ENCODE peak calls at places on chromosomes 2 and 18, in four cellular contexts. S is A549, F is right cardiac atrium, U is PC-9. E is an unnamed sample.

GRCh38 chr2:101354420-101354819 is 32.9 kb downstream of the CREG2 start:
- DNase-seq in S (no peak), F (no peak), U (no peak), E (no peak)

GRCh38 chr2:567865-568638 is 109.2 kb downstream of the TMEM18 start:
- DNase-seq in S (no peak), F (no peak), U (peak), E (peak)

GRCh38 chr2:161237397-161238263 is 70.6 kb upstream of the PSMD14 start:
- DNase-seq in S (no peak), F (peak), U (no peak), E (peak)

GRCh38 chr2:102082591-102083586 is 59.7 kb upstream of the IL1R1 start:
- DNase-seq in S (no peak), F (no peak), U (no peak), E (peak)

GRCh38 chr2:229666811-229667210 is 47.5 kb downstream of the DNER start:
- DNase-seq in S (no peak), F (no peak), U (no peak), E (no peak)

GRCh38 chr2:190599073-190599472 is 49.8 kb upstream of the NAB1 start:
- DNase-seq in S (no peak), F (no peak), U (no peak), E (no peak)

GRCh38 chr2:112881217-112882000 is 29.6 kb upstream of the IL37 start:
- DNase-seq in S (no peak), F (no peak), U (peak), E (no peak)

GRCh38 chr2:136378712-136379595 is 261.0 kb upstream of the CXCR4 start:
- DNase-seq in S (peak), F (peak), U (no peak), E (peak)

GRCh38 chr2:164954954-164955701 is at the start of gene SLC38A11:
- DNase-seq in S (no peak), F (peak), U (no peak), E (peak)

GRCh38 chr2:121197369-121198091 is 87.5 kb downstream of the TFCP2L1 start:
- DNase-seq in S (no peak), F (peak), U (peak), E (peak)

GRCh38 chr2:234257859-234258561 is 207.5 kb downstream of the SPP2 start:
- DNase-seq in S (peak), F (peak), U (peak), E (peak)

GRCh38 chr2:42359894-42360483 is 1.0 kb downstream of the COX7A2L start:
- DNase-seq in S (no peak), F (no peak), U (no peak), E (no peak)

GRCh38 chr2:209977386-209978239 is 24.8 kb upstream of the RPE start:
- DNase-seq in S (peak), F (no peak), U (no peak), E (no peak)

GRCh38 chr2:69625078-69625788 is 18.3 kb downstream of the AAK1 start:
- DNase-seq in S (no peak), F (no peak), U (no peak), E (no peak)

GRCh38 chr18:57705861-57706590 is 84.4 kb upstream of the NARS1 start:
- DNase-seq in S (no peak), F (no peak), U (peak), E (no peak)

GRCh38 chr18:9708882-9709877 is 1.1 kb downstream of the RAB31 start:
- DNase-seq in S (no peak), F (peak), U (peak), E (peak)

GRCh38 chr2:217756375-217757107 is 246.3 kb downstream of the TNS1 start:
- DNase-seq in S (peak), F (peak), U (no peak), E (peak)

GRCh38 chr2:134919360-134920210 is 963 bp downstream of the CCNT2 start:
- DNase-seq in S (no peak), F (peak), U (no peak), E (peak)

GRCh38 chr2:175034728-175035127 is 29.5 kb upstream of the CHN1 start:
- DNase-seq in S (no peak), F (no peak), U (no peak), E (no peak)

GRCh38 chr18:35707247-35707646 is 125.7 kb downstream of the GALNT1 start:
- DNase-seq in S (no peak), F (peak), U (no peak), E (no peak)

GRCh38 chr18:34651586-34652369 is 58.3 kb upstream of the DTNA start:
- DNase-seq in S (no peak), F (no peak), U (no peak), E (no peak)

GRCh38 chr2:158912122-158912521 is 56.3 kb upstream of the TANC1 start:
- DNase-seq in S (no peak), F (no peak), U (no peak), E (no peak)

GRCh38 chr2:175930504-175930903 is 71.6 kb downstream of the LNPK start:
- DNase-seq in S (no peak), F (no peak), U (peak), E (no peak)

GRCh38 chr2:203646961-203647360 is 59.5 kb upstream of the CD28 start:
- DNase-seq in S (no peak), F (peak), U (no peak), E (no peak)

GRCh38 chr2:212974692-212975091 is 176.7 kb downstream of the IKZF2 start:
- DNase-seq in S (no peak), F (no peak), U (peak), E (no peak)

GRCh38 chr2:177460973-177461585 is 68.5 kb downstream of the AGPS start:
- DNase-seq in S (no peak), F (no peak), U (no peak), E (no peak)

GRCh38 chr18:7945882-7946281 is 378.8 kb downstream of the PTPRM start:
- DNase-seq in S (peak), F (no peak), U (peak), E (no peak)

GRCh38 chr2:173962036-173962435 is 3.1 kb downstream of the SP3 start:
- DNase-seq in S (no peak), F (no peak), U (no peak), E (no peak)

GRCh38 chr2:173962583-173963110 is 2.5 kb downstream of the SP3 start:
- DNase-seq in S (no peak), F (no peak), U (no peak), E (no peak)

GRCh38 chr2:173959909-173960308 is 5.3 kb downstream of the SP3 start:
- DNase-seq in S (no peak), F (no peak), U (no peak), E (no peak)

GRCh38 chr2:173959358-173959884 is 5.8 kb downstream of the SP3 start:
- DNase-seq in S (no peak), F (no peak), U (no peak), E (no peak)

GRCh38 chr2:173961346-173961705 is 3.8 kb downstream of the SP3 start:
- DNase-seq in S (no peak), F (no peak), U (no peak), E (no peak)
- H3K4me3 ChIP-seq in S (peak), F (no peak), U (peak), E (no peak)

GRCh38 chr2:119823734-119824334 is 64.1 kb downstream of the PTPN4 start:
- DNase-seq in S (peak), F (peak), U (no peak), E (no peak)
- H3K4me3 ChIP-seq in S (no peak), F (no peak), U (no peak), E (no peak)

GRCh38 chr2:231058761-231059550 is 2.3 kb downstream of the PSMD1 start:
- DNase-seq in S (no peak), F (no peak), U (no peak), E (no peak)
- H3K4me3 ChIP-seq in S (peak), F (no peak), U (peak), E (no peak)

GRCh38 chr2:181682795-181683517 is 2.6 kb upstream of the NEUROD1 start:
- DNase-seq in S (no peak), F (no peak), U (no peak), E (no peak)
- H3K4me3 ChIP-seq in S (peak), F (no peak), U (no peak), E (peak)

GRCh38 chr2:241312082-241312481 is 3.4 kb downstream of the HDLBP start:
- DNase-seq in S (no peak), F (no peak), U (peak), E (no peak)
- H3K4me3 ChIP-seq in S (no peak), F (no peak), U (no peak), E (no peak)

DNA sequence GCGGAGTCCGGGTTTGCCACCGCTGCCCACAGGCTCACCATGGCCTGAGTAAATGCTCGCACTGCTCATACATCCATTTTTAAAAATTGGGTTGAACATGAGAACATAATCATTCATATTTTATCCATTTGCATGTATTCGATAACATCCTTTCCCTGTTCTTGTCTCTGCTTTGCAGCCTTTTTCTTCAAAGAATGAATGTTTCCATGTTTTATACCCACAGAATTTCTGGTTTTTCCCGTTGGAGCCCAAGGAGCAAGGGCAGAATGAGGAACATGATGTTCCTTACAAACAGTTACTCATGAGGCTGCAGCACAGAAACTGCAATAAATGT is 146.5 kb downstream of the CCDC74A start:
- DNase-seq in S (no peak), F (no peak), U (no peak), E (no peak)
- H3K4me3 ChIP-seq in S (peak), F (no peak), U (no peak), E (no peak)

GRCh38 chr2:142040554-142040953 is 90.3 kb downstream of the LRP1B start:
- DNase-seq in S (no peak), F (no peak), U (no peak), E (no peak)

GRCh38 chr2:142041996-142042395 is 88.8 kb downstream of the LRP1B start:
- DNase-seq in S (no peak), F (no peak), U (no peak), E (no peak)

GRCh38 chr2:142042536-142043199 is 88.1 kb downstream of the LRP1B start:
- DNase-seq in S (no peak), F (no peak), U (no peak), E (no peak)

GRCh38 chr2:142038826-142039225 is 92.0 kb downstream of the LRP1B start:
- DNase-seq in S (no peak), F (no peak), U (no peak), E (no peak)

DNA sequence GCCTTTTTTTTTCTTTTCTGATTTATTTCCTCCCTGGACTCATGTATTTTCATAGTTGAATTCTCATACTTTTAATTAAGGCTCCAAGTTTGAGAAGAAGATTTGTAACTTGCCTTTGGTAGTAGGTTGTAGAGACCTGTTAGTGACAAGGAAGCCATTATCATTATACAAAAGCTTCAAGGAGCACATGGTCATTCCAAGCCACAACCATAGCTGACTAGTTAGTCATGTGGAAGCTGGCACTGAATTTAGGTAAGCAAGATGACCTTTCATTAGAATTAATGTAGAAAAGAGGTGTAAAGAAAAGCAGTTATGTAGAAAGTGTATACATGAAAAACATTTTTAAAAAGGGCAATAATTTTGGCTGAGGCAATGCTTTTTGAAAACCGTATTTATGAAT is 89.7 kb downstream of the LRP1B start:
- DNase-seq in S (no peak), F (no peak), U (no peak), E (no peak)
- H3K4me3 ChIP-seq in S (no peak), F (no peak), U (no peak), E (no peak)

GRCh38 chr2:19350678-19351401 is 7.6 kb downstream of the OSR1 start:
- DNase-seq in S (no peak), F (no peak), U (no peak), E (no peak)
- H3K4me3 ChIP-seq in S (no peak), F (peak), U (no peak), E (peak)

GRCh38 chr2:96241227-96241626 is 24.6 kb downstream of the TMEM127 start:
- DNase-seq in S (no peak), F (no peak), U (no peak), E (no peak)
- H3K4me3 ChIP-seq in S (no peak), F (no peak), U (no peak), E (no peak)

DNA sequence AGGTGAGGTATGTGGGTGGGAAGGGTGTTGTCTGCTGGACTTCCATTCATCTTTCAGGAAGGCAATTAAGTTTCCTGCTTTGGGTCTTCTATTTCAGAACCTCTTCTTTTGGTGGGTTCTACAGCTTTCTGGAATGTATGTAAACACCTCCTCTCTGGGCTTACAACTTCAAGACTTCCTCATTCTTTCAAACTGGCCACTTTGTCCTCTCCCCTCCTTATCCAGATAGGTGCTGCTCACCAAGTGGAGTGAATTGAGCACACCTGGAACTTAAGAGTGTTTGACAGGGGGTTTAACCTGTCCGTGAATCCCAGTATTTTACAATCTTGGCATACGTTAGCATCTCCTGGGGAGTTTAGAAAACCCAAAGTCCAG is 5.2 kb upstream of the MRPL33 start:
- DNase-seq in S (no peak), F (no peak), U (no peak), E (no peak)
- H3K4me3 ChIP-seq in S (no peak), F (no peak), U (peak), E (peak)

E was measured in testis.